ENCODE peak calls at places on chromosomes 16 and 17, in seven cellular contexts. O is upper lobe of left lung, Z is K562, Y is heart left ventricle, Q is uterus, T is ovary, H is IMR-90. F is an unnamed sample. For H3K27me3, the result is how much of the 10 kb centered on the place peaks cover.

GRCh38 chr17:75738218-75738802 is 17.1 kb downstream of the ITGB4 start:
- DNase-seq in O (no peak), Z (peak), Y (no peak), Q (no peak), T (no peak), H (peak), F (peak)

GRCh38 chr16:66293207-66293735 is 73.2 kb upstream of the CDH5 start:
- DNase-seq in O (no peak), Z (no peak), Y (no peak), Q (no peak), T (no peak), H (no peak), F (peak)

GRCh38 chr17:29784661-29785060 is 145.4 kb downstream of the SSH2 start:
- DNase-seq in O (no peak), Z (no peak), Y (no peak), Q (no peak), T (no peak), H (peak), F (no peak)

GRCh38 chr17:43372273-43372911 is 26.4 kb upstream of the ARL4D start:
- DNase-seq in O (no peak), Z (no peak), Y (peak), Q (peak), T (peak), H (no peak), F (peak)

GRCh38 chr16:71843517-71844031 is 2.2 kb upstream of the ATXN1L start:
- DNase-seq in O (no peak), Z (no peak), Y (no peak), Q (no peak), T (no peak), H (no peak), F (no peak)

GRCh38 chr17:37373530-37374159 is 2.1 kb upstream of the C17orf78 start:
- DNase-seq in O (no peak), Z (peak), Y (no peak), Q (peak), T (peak), H (peak), F (no peak)

GRCh38 chr17:43171761-43172487 is 910 bp downstream of the NBR1 start:
- DNase-seq in O (no peak), Z (no peak), Y (no peak), Q (no peak), T (peak), H (peak), F (no peak)

GRCh38 chr16:4290236-4290830 is 17.5 kb upstream of the TFAP4 start:
- DNase-seq in O (no peak), Z (no peak), Y (no peak), Q (no peak), T (no peak), H (peak), F (no peak)

GRCh38 chr17:59154335-59154720 is 658 bp downstream of the SKA2 start:
- DNase-seq in O (peak), Z (peak), Y (peak), Q (peak), T (peak), H (peak), F (peak)

GRCh38 chr17:74213897-74214386 is 571 bp downstream of the TTYH2 start:
- DNase-seq in O (no peak), Z (no peak), Y (peak), Q (peak), T (peak), H (no peak), F (peak)

GRCh38 chr17:40071720-40072480 is 9.1 kb downstream of the THRA start:
- DNase-seq in O (peak), Z (no peak), Y (peak), Q (peak), T (peak), H (no peak), F (no peak)

GRCh38 chr17:42475853-42476252 is 17.2 kb downstream of the ATP6V0A1 start:
- DNase-seq in O (no peak), Z (no peak), Y (no peak), Q (no peak), T (no peak), H (no peak), F (no peak)

GRCh38 chr16:69741951-69742904 is 12.5 kb downstream of the NOB1 start:
- DNase-seq in O (peak), Z (no peak), Y (peak), Q (peak), T (peak), H (peak), F (peak)

GRCh38 chr17:57288034-57288752 is 31.9 kb downstream of the MSI2 start:
- DNase-seq in O (no peak), Z (no peak), Y (peak), Q (peak), T (no peak), H (peak), F (no peak)

GRCh38 chr17:55134486-55135157 is 130.1 kb upstream of the HLF start:
- DNase-seq in O (no peak), Z (no peak), Y (no peak), Q (no peak), T (no peak), H (peak), F (no peak)

GRCh38 chr16:523097-523741 is 4.3 kb upstream of the CAPN15 start:
- DNase-seq in O (peak), Z (no peak), Y (no peak), Q (no peak), T (no peak), H (no peak), F (no peak)

GRCh38 chr16:520847-521246 is 6.7 kb upstream of the CAPN15 start:
- DNase-seq in O (peak), Z (no peak), Y (no peak), Q (no peak), T (no peak), H (no peak), F (no peak)

GRCh38 chr16:521381-522210 is 5.9 kb upstream of the CAPN15 start:
- DNase-seq in O (peak), Z (no peak), Y (no peak), Q (no peak), T (peak), H (no peak), F (no peak)

GRCh38 chr16:524274-525011 is 3.1 kb upstream of the CAPN15 start:
- DNase-seq in O (peak), Z (no peak), Y (no peak), Q (no peak), T (peak), H (no peak), F (no peak)

DNA sequence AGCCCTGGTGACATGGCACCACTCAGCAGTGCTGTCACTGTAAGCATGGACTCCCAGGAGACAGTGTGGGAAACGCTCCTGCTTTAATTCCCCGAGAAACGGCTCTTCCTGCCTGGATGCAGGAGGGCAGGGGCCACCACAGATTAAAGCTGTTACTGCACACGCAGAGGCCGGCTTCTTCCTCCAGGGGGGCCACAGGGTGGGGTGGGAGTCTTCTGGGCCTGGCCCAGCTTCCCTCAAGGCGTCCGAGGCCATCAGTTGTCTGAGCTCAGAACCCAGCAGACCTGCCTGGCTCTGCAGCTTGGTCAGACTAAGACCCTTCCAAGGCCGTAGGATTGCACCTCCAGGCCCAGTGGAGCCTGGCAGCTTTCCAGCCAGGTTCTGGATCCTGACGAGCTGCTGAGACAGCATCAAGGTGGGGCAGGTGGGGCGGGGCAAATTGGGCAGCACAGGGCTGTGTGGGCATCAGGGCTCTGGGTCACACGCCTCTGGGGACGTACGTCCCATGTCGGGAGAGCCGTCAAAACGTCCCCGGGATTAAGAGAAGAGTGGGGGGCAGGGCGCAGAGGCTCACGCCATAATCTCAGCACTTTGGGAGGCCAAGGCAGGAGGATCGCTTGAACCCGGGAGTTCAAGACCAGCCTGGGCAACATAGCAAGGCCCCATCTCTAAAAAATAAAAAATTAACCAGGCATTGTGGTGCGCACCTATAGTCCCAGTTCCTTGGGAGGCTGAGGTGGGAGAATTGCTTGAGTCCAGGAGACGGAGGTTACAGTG is 5.0 kb upstream of the CAPN15 start:
- DNase-seq in O (no peak), Z (no peak), Y (no peak), Q (no peak), T (peak), H (no peak), F (no peak)
- TF ChIP-seq POLR2A in O (no peak), Z (no peak), Y (no peak), Q (no peak), T (no peak), H (no peak), F (no peak)

DNA sequence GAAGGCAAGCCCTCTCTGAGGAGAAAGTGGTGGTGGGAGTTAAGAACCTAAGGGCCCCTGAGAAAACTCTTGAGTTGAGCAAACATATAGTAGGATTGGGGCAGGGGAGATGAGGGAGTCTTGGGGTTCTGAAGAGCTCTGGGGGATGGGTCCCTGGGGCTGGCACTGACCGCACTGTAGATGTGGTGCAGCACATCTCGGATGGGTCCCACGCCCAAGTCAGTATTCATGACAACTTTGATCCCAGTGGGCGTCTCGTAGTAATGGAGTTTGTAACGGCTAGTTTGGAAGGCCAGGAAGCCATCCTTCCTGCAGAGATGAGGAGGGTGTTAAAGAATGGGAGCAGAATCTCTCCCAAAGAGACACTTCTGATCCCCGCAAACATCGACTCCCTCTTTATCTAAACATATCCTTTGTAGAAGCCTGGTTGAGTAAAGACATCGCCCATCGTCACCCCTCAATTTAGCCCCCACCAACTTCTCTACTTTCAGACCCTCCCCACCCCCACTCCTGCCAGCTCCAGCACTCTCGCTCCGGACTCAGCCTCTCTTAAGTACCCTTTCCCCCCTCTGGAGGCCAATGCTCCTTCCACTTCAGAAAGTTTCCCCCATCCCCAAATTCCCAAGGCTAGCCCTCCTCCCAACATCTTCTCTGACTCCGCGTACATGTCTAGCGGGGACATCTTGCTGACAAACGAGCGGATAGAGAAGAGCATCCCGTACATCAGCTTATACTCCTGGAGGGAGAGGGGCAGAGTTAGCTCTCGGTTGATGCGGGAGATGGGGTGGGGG is 710 bp downstream of the TRAPPC1 start:
- DNase-seq in O (no peak), Z (no peak), Y (no peak), Q (no peak), T (peak), H (no peak), F (no peak)
- H3K27ac ChIP-seq in O (peak), Z (peak), Y (peak), Q (peak), T (no peak), H (peak), F (peak)

DNA sequence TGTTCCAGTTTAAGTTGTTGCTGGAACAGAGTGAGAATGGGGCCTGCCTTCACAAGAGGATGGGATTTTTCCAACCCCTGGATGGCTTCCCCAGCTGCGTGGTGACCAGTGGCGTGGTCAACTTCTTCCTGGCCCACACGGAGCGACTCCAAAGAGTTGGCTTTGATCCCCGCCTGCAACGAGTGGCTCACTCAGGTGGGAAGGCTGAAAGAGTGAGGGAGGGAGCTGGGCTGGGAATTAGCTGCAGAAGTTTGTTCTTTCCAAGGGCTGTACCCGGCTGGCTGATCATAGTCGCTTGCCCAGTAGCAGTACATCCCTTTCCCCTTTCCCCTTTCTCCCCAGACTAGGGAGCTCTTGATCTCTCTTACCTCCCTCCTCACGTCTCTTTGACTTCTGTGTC is 36.1 kb downstream of the B4GALNT2 start:
- DNase-seq in O (no peak), Z (no peak), Y (no peak), Q (no peak), T (no peak), H (no peak), F (no peak)
- H3K27me3 ChIP-seq in O (under half), Z (under half), Y (under half), Q (under half), T (under half), H (half or more), F (under half)

GRCh38 chr17:81064746-81065475 is 30.0 kb downstream of the BAIAP2 start:
- DNase-seq in O (peak), Z (no peak), Y (peak), Q (no peak), T (no peak), H (peak), F (no peak)
- TF ChIP-seq POLR2A in O (no peak), Z (no peak), Y (no peak), Q (no peak), T (no peak), H (no peak), F (no peak)

GRCh38 chr16:57920215-57920890 is 50.6 kb downstream of the CNGB1 start:
- DNase-seq in O (no peak), Z (no peak), Y (no peak), Q (no peak), T (no peak), H (no peak), F (no peak)
- H3K27ac ChIP-seq in O (no peak), Z (no peak), Y (no peak), Q (no peak), T (no peak), H (no peak), F (no peak)

GRCh38 chr16:49850558-49851467 is 5.1 kb downstream of the ZNF423 start:
- DNase-seq in O (no peak), Z (no peak), Y (no peak), Q (no peak), T (no peak), H (no peak), F (no peak)

GRCh38 chr16:49849037-49849436 is 6.9 kb downstream of the ZNF423 start:
- DNase-seq in O (no peak), Z (no peak), Y (no peak), Q (no peak), T (no peak), H (no peak), F (no peak)

GRCh38 chr16:49848530-49848929 is 7.4 kb downstream of the ZNF423 start:
- DNase-seq in O (no peak), Z (no peak), Y (no peak), Q (no peak), T (no peak), H (no peak), F (no peak)

GRCh38 chr16:49849709-49850108 is 6.2 kb downstream of the ZNF423 start:
- DNase-seq in O (no peak), Z (no peak), Y (no peak), Q (no peak), T (no peak), H (no peak), F (no peak)

DNA sequence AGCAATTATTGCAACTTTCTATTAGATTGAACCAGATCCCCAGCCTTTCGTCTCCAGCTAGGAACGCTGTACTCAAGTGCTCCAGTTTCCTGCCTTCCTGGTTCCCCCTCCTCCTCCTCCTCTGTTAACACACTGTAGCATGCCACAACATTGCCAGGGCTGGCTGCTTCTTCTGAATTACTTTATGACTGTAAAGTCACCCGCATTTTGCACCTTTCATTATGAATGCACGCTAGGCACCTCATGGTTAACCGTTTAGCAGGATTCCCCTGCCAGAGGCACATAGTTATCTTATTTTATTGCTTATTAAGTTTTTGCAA is 4.5 kb downstream of the ZNF423 start:
- DNase-seq in O (no peak), Z (no peak), Y (no peak), Q (no peak), T (no peak), H (no peak), F (no peak)
- H3K27me3 ChIP-seq in O (under half), Z (half or more), Y (under half), Q (under half), T (under half), H (under half), F (under half)

F was measured in spleen.